ENCODE peak calls at places on chromosomes 4 and X, in five cellular contexts. P, Y, W, V and J are unnamed samples.
A peak's percentile ranks its signal among the peaks of the same experiment; 100 is the strongest.

GRCh38 chr4:7779194-7779768 is 160.4 kb downstream of the AFAP1 start:
- DNase-seq in P (no peak), Y (no peak), W (no peak), V (no peak), J (no peak)

GRCh38 chr4:44186850-44187246 is 261.8 kb downstream of the KCTD8 start:
- DNase-seq in P (no peak), Y (no peak), W (no peak), V (no peak), J (no peak)

GRCh38 chrX:153631346-153631745 is 15.7 kb upstream of the DUSP9 start:
- DNase-seq in P (no peak), Y (no peak), W (no peak), V (no peak), J (no peak)

GRCh38 chrX:119008122-119008744 is 33.8 kb downstream of the LONRF3 start:
- DNase-seq in P (peak; percentile 39), Y (peak; percentile 62), W (no peak), V (no peak), J (peak; percentile 33)

GRCh38 chr4:187090401-187090800 is 366.7 kb upstream of the FAT1 start:
- DNase-seq in P (no peak), Y (no peak), W (no peak), V (no peak), J (no peak)

GRCh38 chrX:150575415-150575814 is 7.0 kb downstream of the MTM1 start:
- DNase-seq in P (no peak), Y (peak; percentile 26), W (no peak), V (no peak), J (no peak)

GRCh38 chr4:55866290-55866907 is 13.0 kb downstream of the EXOC1 start:
- DNase-seq in P (no peak), Y (no peak), W (no peak), V (no peak), J (no peak)

GRCh38 chr4:153785830-153786721 is 2.8 kb downstream of the SFRP2 start:
- DNase-seq in P (no peak), Y (no peak), W (no peak), V (no peak), J (no peak)

GRCh38 chr4:111028829-111029228 is 406.0 kb upstream of the PITX2 start:
- DNase-seq in P (no peak), Y (no peak), W (no peak), V (no peak), J (no peak)

GRCh38 chrX:23788946-23789345 is 6.0 kb downstream of the SAT1 start:
- DNase-seq in P (no peak), Y (no peak), W (no peak), V (no peak), J (no peak)

GRCh38 chrX:151692825-151693224 is 2.4 kb upstream of the PRRG3 start:
- DNase-seq in P (no peak), Y (no peak), W (no peak), V (no peak), J (no peak)

GRCh38 chrX:12929701-12930100 is 23.3 kb downstream of the TLR8 start:
- DNase-seq in P (no peak), Y (no peak), W (no peak), V (no peak), J (no peak)

GRCh38 chrX:134377537-134377936 is 82.4 kb upstream of the HPRT1 start:
- DNase-seq in P (no peak), Y (peak; percentile 25), W (no peak), V (no peak), J (no peak)

GRCh38 chrX:119495734-119496520 is 27.7 kb downstream of the SLC25A5 start:
- DNase-seq in P (no peak), Y (peak; percentile 27), W (no peak), V (no peak), J (no peak)

GRCh38 chr4:109682875-109683274 is 20.4 kb downstream of the CASP6 start:
- DNase-seq in P (no peak), Y (no peak), W (no peak), V (no peak), J (no peak)

GRCh38 chr4:103887191-103887590 is 167.4 kb upstream of the TACR3 start:
- DNase-seq in P (no peak), Y (no peak), W (no peak), V (no peak), J (no peak)

GRCh38 chr4:156619154-156619934 is 352.3 kb downstream of the PDGFC start:
- DNase-seq in P (no peak), Y (no peak), W (no peak), V (no peak), J (no peak)

GRCh38 chr4:118682928-118683327 is 2.3 kb upstream of the METTL14 start:
- DNase-seq in P (no peak), Y (no peak), W (no peak), V (no peak), J (no peak)